ENCODE peak calls at places on chromosome 14, in four cellular contexts. L is lower lobe of right lung; Z is stomach; J is CD4-positive, alpha-beta T cell. M is an unnamed sample.

GRCh38 chr14:96352708-96353107 is 10.4 kb downstream of the ATG2B start:
- DNase-seq in L (no peak), Z (no peak), J (no peak), M (no peak)

GRCh38 chr14:47273939-47274338 is 401.5 kb downstream of the MDGA2 start:
- DNase-seq in L (no peak), Z (no peak), J (no peak), M (no peak)

GRCh38 chr14:93797536-93797935 is 9.3 kb upstream of the PRIMA1 start:
- DNase-seq in L (no peak), Z (no peak), J (no peak), M (no peak)

GRCh38 chr14:74616996-74617700 is 5.1 kb upstream of the LTBP2 start:
- DNase-seq in L (no peak), Z (no peak), J (no peak), M (peak)

GRCh38 chr14:93104961-93105360 is 10.8 kb downstream of the ITPK1 start:
- DNase-seq in L (no peak), Z (no peak), J (no peak), M (no peak)

GRCh38 chr14:20609215-20610001 is 18.2 kb upstream of the RNASE12 start:
- DNase-seq in L (peak), Z (peak), J (peak), M (peak)

GRCh38 chr14:104135121-104135903 is 3.1 kb upstream of the KIF26A start:
- DNase-seq in L (peak), Z (no peak), J (no peak), M (no peak)

GRCh38 chr14:82511399-82511798 is 977.7 kb upstream of the SEL1L start:
- DNase-seq in L (no peak), Z (no peak), J (no peak), M (no peak)

GRCh38 chr14:103594265-103594664 is 31.5 kb downstream of the COA8 start:
- DNase-seq in L (no peak), Z (no peak), J (no peak), M (peak)

GRCh38 chr14:102717211-102717610 is 60.0 kb upstream of the TRAF3 start:
- DNase-seq in L (no peak), Z (no peak), J (no peak), M (peak)

GRCh38 chr14:105525326-105525725 is 1.1 kb upstream of the TMEM121 start:
- DNase-seq in L (no peak), Z (no peak), J (no peak), M (no peak)

GRCh38 chr14:101588286-101588975 is 27.1 kb downstream of the DIO3 start:
- DNase-seq in L (no peak), Z (no peak), J (peak), M (no peak)

GRCh38 chr14:55131782-55132181 is 2.7 kb downstream of the LGALS3 start:
- DNase-seq in L (no peak), Z (no peak), J (no peak), M (no peak)

GRCh38 chr14:52286659-52287649 is 19.5 kb downstream of the PTGDR start:
- DNase-seq in L (no peak), Z (no peak), J (no peak), M (peak)

GRCh38 chr14:74620497-74620921 is 8.5 kb upstream of the LTBP2 start:
- DNase-seq in L (no peak), Z (no peak), J (no peak), M (peak)

GRCh38 chr14:61866932-61867920 is 105.0 kb downstream of the SNAPC1 start:
- DNase-seq in L (no peak), Z (no peak), J (no peak), M (peak)

GRCh38 chr14:23548351-23549318 is 2.9 kb downstream of the ZFHX2 start:
- DNase-seq in L (no peak), Z (no peak), J (no peak), M (peak)

GRCh38 chr14:37401093-37401492 is 194.0 kb downstream of the FOXA1 start:
- DNase-seq in L (no peak), Z (no peak), J (no peak), M (no peak)

GRCh38 chr14:105490318-105490571 is 801 bp upstream of the TEDC1 start:
- DNase-seq in L (no peak), Z (no peak), J (no peak), M (no peak)

GRCh38 chr14:75648066-75648838 is 12.4 kb downstream of the ERG28 start:
- DNase-seq in L (peak), Z (peak), J (no peak), M (peak)

GRCh38 chr14:60189923-60190840 is 25.0 kb upstream of the DHRS7 start:
- DNase-seq in L (no peak), Z (no peak), J (no peak), M (no peak)

GRCh38 chr14:31270196-31270772 is 62.7 kb upstream of the HECTD1 start:
- DNase-seq in L (peak), Z (no peak), J (no peak), M (no peak)

GRCh38 chr14:35807131-35807961 is 1.7 kb downstream of the RALGAPA1 start:
- DNase-seq in L (no peak), Z (no peak), J (no peak), M (no peak)

GRCh38 chr14:95493503-95493902 is 22.9 kb downstream of the SYNE3 start:
- DNase-seq in L (no peak), Z (no peak), J (no peak), M (no peak)

GRCh38 chr14:104460920-104461651 is 118.5 kb upstream of the C14orf180 start:
- DNase-seq in L (peak), Z (no peak), J (no peak), M (no peak)

GRCh38 chr14:104650057-104650980 is 39.1 kb upstream of the INF2 start:
- DNase-seq in L (peak), Z (peak), J (peak), M (peak)

GRCh38 chr14:71289536-71289935 is 382.3 kb downstream of the PCNX1 start:
- DNase-seq in L (no peak), Z (no peak), J (no peak), M (no peak)

GRCh38 chr14:33406766-33407165 is 468.1 kb downstream of the NPAS3 start:
- DNase-seq in L (no peak), Z (no peak), J (no peak), M (no peak)

GRCh38 chr14:89794096-89794495 is 160.4 kb downstream of the EFCAB11 start:
- DNase-seq in L (no peak), Z (no peak), J (no peak), M (no peak)

GRCh38 chr14:100303925-100304324 is 2.3 kb downstream of the SLC25A29 start:
- DNase-seq in L (no peak), Z (no peak), J (no peak), M (no peak)

GRCh38 chr14:100306506-100307214 is 416 bp upstream of the SLC25A29 start:
- DNase-seq in L (peak), Z (peak), J (peak), M (peak)

GRCh38 chr14:100304825-100305445 is 1.3 kb downstream of the SLC25A29 start:
- DNase-seq in L (peak), Z (peak), J (no peak), M (peak)

GRCh38 chr14:100306256-100306505 is at the start of gene SLC25A29:
- DNase-seq in L (no peak), Z (no peak), J (no peak), M (no peak)

DNA sequence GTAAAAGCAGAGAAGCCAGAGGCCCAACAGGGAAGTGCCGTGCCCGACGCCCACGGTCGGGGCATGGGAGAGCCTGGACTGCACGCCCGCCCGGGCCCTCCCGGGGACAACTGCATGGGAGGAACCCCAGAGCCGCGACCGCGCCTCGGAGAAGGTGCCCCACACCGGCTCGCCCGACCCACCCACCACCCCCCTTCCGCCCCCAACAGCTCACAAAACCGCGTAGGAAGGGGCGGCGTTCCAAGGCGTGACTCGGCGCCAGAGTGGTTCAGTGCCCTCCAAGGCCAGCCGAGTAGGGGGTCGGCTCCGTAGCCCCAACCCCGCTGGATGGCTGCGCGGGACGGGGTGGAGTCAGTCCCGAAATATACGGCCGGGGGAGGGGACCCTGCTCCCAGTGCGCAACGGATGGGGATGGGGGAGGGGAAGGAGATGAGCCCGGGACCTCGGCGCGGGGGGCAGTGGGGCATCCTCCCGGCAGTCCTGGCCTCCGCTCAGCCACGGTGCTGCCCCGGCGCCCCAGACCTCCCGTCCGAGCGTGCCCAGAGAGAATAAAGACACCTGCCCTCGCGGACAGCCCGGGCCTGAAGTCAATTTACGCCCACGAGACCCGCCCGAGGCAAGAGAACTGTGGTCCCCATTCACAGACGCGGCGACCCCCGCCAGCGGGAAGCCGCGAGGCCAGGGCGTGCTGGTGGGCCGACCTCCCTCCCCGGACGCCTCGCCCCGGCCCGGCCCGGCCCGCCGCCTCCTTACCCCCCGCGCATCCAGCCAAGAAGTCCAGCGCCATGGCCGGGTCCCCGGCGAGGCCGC is 593 bp downstream of the SLC25A29 start:
- DNase-seq in L (peak), Z (peak), J (peak), M (peak)
- TF ChIP-seq CTCF in L (no peak), Z (no peak), J (no peak), M (no peak)

DNA sequence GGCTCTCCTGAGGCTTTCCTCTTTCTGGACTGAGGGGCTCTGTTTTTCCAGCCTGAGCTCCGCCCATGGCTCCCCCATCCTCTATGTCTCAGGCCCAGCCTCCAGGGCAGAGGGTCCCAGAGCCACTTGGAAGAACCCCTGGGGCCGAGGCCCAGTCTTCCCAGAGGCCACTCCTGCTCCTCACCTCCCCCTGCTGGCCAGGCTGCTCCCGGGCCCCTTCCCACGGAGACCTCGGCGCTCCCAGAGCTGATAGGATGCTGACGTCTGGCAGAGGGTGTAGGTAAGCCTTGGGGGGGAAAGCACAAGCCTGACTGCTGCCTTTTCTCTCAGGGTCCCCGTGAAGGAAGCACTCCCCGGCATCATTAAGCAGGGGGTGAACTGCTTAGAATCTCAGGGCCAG is 51.4 kb downstream of the ERH start:
- DNase-seq in L (no peak), Z (peak), J (no peak), M (no peak)
- TF ChIP-seq CTCF in L (peak), Z (peak), J (peak), M (peak)

GRCh38 chr14:43651185-43651787 is 855.8 kb downstream of the FSCB start:
- DNase-seq in L (no peak), Z (peak), J (no peak), M (no peak)

GRCh38 chr14:43651896-43652295 is 855.2 kb downstream of the FSCB start:
- DNase-seq in L (no peak), Z (no peak), J (no peak), M (no peak)

GRCh38 chr14:43649508-43649907 is 857.6 kb downstream of the FSCB start:
- DNase-seq in L (no peak), Z (no peak), J (no peak), M (no peak)

DNA sequence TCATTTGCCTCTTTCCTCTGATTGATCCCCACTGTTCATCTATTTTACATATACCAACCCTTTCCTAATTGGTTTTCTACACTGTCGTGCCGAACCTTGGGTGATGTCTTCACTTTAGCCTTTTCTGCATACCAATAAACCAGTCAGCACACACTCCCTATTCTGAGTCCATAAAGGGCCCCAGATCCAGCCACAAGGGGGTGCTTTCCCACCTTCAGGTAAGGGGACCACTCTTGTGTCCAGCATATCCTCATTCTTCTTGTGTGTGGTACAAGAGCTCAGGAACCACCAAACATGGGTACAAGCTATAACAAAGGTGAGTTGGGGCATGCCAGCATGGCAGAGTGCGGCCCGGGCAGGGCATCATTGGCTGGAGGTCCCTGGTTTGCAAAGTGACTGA is 859.8 kb downstream of the FSCB start:
- DNase-seq in L (no peak), Z (no peak), J (no peak), M (no peak)
- TF ChIP-seq CTCF in L (no peak), Z (no peak), J (no peak), M (no peak)

GRCh38 chr14:30185832-30186231 is 258.2 kb upstream of the PRKD1 start:
- DNase-seq in L (no peak), Z (no peak), J (no peak), M (no peak)
- TF ChIP-seq CTCF in L (no peak), Z (no peak), J (no peak), M (peak)

DNA sequence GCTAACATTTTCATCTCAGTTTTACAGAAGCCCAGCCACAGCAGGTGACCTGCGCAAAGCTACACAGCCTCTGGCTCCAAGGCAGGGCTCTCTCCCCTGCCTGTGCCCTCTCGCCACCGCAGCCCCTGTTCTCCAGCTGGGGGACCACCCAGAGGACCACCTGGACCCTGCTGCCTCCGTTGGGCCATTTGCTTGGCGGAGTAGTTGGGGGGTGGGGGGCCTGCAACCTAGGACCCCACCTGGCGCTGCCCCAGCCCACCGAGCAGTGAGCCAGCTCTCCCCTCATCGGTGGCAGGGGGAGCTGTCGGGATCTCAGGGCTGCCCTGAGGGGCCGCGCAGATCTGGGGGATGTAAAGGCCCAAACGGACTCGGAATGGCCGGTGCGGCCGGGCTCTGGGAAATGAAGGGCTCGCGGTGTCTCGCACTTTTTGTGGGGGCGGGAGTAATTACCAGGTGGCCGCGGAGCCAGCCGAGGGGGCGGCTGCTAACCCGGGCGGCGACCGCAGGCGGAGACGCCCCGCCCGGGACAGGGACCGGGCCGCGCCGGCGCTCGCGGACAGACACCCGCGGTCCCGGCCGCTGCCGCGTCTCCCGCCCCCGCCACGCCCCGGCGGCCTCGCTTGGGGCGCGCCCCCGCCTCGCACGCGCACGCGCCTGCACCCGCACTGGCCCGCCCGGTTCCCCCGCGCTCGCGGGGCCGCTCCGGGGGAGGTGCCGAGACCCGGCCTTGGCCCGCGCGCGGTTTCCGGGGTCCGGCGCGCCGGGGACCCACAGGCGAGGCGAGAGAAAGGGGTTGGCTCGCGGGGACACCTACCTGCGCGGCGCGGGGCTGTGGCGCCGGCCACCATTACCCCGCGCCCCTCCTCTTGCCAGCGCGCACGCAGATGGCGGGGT is 8.6 kb upstream of the GPR68 start:
- DNase-seq in L (peak), Z (peak), J (peak), M (no peak)
- TF ChIP-seq CTCF in L (no peak), Z (no peak), J (no peak), M (peak)

GRCh38 chr14:65373671-65374039 is 38.9 kb upstream of the FUT8 start:
- DNase-seq in L (no peak), Z (peak), J (no peak), M (no peak)
- TF ChIP-seq CTCF in L (no peak), Z (no peak), J (no peak), M (no peak)